ENCODE peak calls at places on chromosomes 5 and 9, in six cellular contexts. One of them, this sample, is unnamed.

GRCh38 chr9:93090091-93090655 is 5.8 kb upstream of the CARD19 start:
- DNase-seq in ELR: no peak
- DNase-seq in activated CD4-positive, alpha-beta T cell treated with anti-CD3 and anti-CD28 coated beads, Interleukin-2, amount 50 U/mL, for 1 hour: no peak
- DNase-seq in effector memory CD8-positive, alpha-beta T cell: no peak
- DNase-seq in fibroblast of gingiva: no peak
- DNase-seq in brain microvascular endothelial cell: no peak
- DNase-seq in this sample: no peak

GRCh38 chr9:87443461-87443860 is 54.2 kb upstream of the DAPK1 start:
- DNase-seq in ELR: no peak
- DNase-seq in activated CD4-positive, alpha-beta T cell treated with anti-CD3 and anti-CD28 coated beads, Interleukin-2, amount 50 U/mL, for 1 hour: no peak
- DNase-seq in effector memory CD8-positive, alpha-beta T cell: no peak
- DNase-seq in fibroblast of gingiva: no peak
- DNase-seq in brain microvascular endothelial cell: no peak
- DNase-seq in this sample: no peak

GRCh38 chr9:70998962-70999361 is 122.5 kb downstream of the TRPM3 start:
- DNase-seq in ELR: peak
- DNase-seq in activated CD4-positive, alpha-beta T cell treated with anti-CD3 and anti-CD28 coated beads, Interleukin-2, amount 50 U/mL, for 1 hour: no peak
- DNase-seq in effector memory CD8-positive, alpha-beta T cell: no peak
- DNase-seq in fibroblast of gingiva: no peak
- DNase-seq in brain microvascular endothelial cell: peak
- DNase-seq in this sample: no peak

GRCh38 chr5:56808211-56808610 is 7.1 kb upstream of the MAP3K1 start:
- DNase-seq in ELR: no peak
- DNase-seq in activated CD4-positive, alpha-beta T cell treated with anti-CD3 and anti-CD28 coated beads, Interleukin-2, amount 50 U/mL, for 1 hour: no peak
- DNase-seq in effector memory CD8-positive, alpha-beta T cell: no peak
- DNase-seq in fibroblast of gingiva: no peak
- DNase-seq in brain microvascular endothelial cell: no peak
- DNase-seq in this sample: no peak

GRCh38 chr5:177133119-177133844 is at the start of gene NSD1:
- DNase-seq in ELR: peak
- DNase-seq in activated CD4-positive, alpha-beta T cell treated with anti-CD3 and anti-CD28 coated beads, Interleukin-2, amount 50 U/mL, for 1 hour: peak
- DNase-seq in effector memory CD8-positive, alpha-beta T cell: peak
- DNase-seq in fibroblast of gingiva: peak
- DNase-seq in brain microvascular endothelial cell: peak
- DNase-seq in this sample: peak

GRCh38 chr9:98900244-98900643 is 43.5 kb upstream of the COL15A1 start:
- DNase-seq in ELR: no peak
- DNase-seq in activated CD4-positive, alpha-beta T cell treated with anti-CD3 and anti-CD28 coated beads, Interleukin-2, amount 50 U/mL, for 1 hour: no peak
- DNase-seq in effector memory CD8-positive, alpha-beta T cell: no peak
- DNase-seq in fibroblast of gingiva: no peak
- DNase-seq in brain microvascular endothelial cell: no peak
- DNase-seq in this sample: no peak

GRCh38 chr5:180136661-180137381 is 65.3 kb upstream of the RNF130 start:
- DNase-seq in ELR: no peak
- DNase-seq in activated CD4-positive, alpha-beta T cell treated with anti-CD3 and anti-CD28 coated beads, Interleukin-2, amount 50 U/mL, for 1 hour: no peak
- DNase-seq in effector memory CD8-positive, alpha-beta T cell: no peak
- DNase-seq in fibroblast of gingiva: no peak
- DNase-seq in brain microvascular endothelial cell: no peak
- DNase-seq in this sample: peak

GRCh38 chr5:68673451-68674180 is 420.2 kb upstream of the SLC30A5 start:
- DNase-seq in ELR: no peak
- DNase-seq in activated CD4-positive, alpha-beta T cell treated with anti-CD3 and anti-CD28 coated beads, Interleukin-2, amount 50 U/mL, for 1 hour: no peak
- DNase-seq in effector memory CD8-positive, alpha-beta T cell: no peak
- DNase-seq in fibroblast of gingiva: no peak
- DNase-seq in brain microvascular endothelial cell: no peak
- DNase-seq in this sample: no peak

GRCh38 chr9:89505795-89506385 is 8.0 kb upstream of the SEMA4D start:
- DNase-seq in ELR: no peak
- DNase-seq in activated CD4-positive, alpha-beta T cell treated with anti-CD3 and anti-CD28 coated beads, Interleukin-2, amount 50 U/mL, for 1 hour: no peak
- DNase-seq in effector memory CD8-positive, alpha-beta T cell: no peak
- DNase-seq in fibroblast of gingiva: no peak
- DNase-seq in brain microvascular endothelial cell: no peak
- DNase-seq in this sample: no peak

GRCh38 chr9:93992830-93993229 is 37.7 kb upstream of the BARX1 start:
- DNase-seq in ELR: no peak
- DNase-seq in activated CD4-positive, alpha-beta T cell treated with anti-CD3 and anti-CD28 coated beads, Interleukin-2, amount 50 U/mL, for 1 hour: no peak
- DNase-seq in effector memory CD8-positive, alpha-beta T cell: no peak
- DNase-seq in fibroblast of gingiva: no peak
- DNase-seq in brain microvascular endothelial cell: no peak
- DNase-seq in this sample: no peak

GRCh38 chr5:86716121-86716520 is 98.4 kb downstream of the COX7C start:
- DNase-seq in ELR: no peak
- DNase-seq in activated CD4-positive, alpha-beta T cell treated with anti-CD3 and anti-CD28 coated beads, Interleukin-2, amount 50 U/mL, for 1 hour: no peak
- DNase-seq in effector memory CD8-positive, alpha-beta T cell: no peak
- DNase-seq in fibroblast of gingiva: no peak
- DNase-seq in brain microvascular endothelial cell: no peak
- DNase-seq in this sample: no peak

GRCh38 chr5:135329913-135330797 is 68.9 kb downstream of the MACROH2A1 start:
- DNase-seq in ELR: no peak
- DNase-seq in activated CD4-positive, alpha-beta T cell treated with anti-CD3 and anti-CD28 coated beads, Interleukin-2, amount 50 U/mL, for 1 hour: no peak
- DNase-seq in effector memory CD8-positive, alpha-beta T cell: no peak
- DNase-seq in fibroblast of gingiva: no peak
- DNase-seq in brain microvascular endothelial cell: no peak
- DNase-seq in this sample: no peak

GRCh38 chr5:34628373-34628772 is 27.8 kb upstream of the RAI14 start:
- DNase-seq in ELR: no peak
- DNase-seq in activated CD4-positive, alpha-beta T cell treated with anti-CD3 and anti-CD28 coated beads, Interleukin-2, amount 50 U/mL, for 1 hour: no peak
- DNase-seq in effector memory CD8-positive, alpha-beta T cell: no peak
- DNase-seq in fibroblast of gingiva: no peak
- DNase-seq in brain microvascular endothelial cell: no peak
- DNase-seq in this sample: no peak

GRCh38 chr5:75567710-75568109 is 43.5 kb upstream of the ANKDD1B start:
- DNase-seq in ELR: peak
- DNase-seq in activated CD4-positive, alpha-beta T cell treated with anti-CD3 and anti-CD28 coated beads, Interleukin-2, amount 50 U/mL, for 1 hour: no peak
- DNase-seq in effector memory CD8-positive, alpha-beta T cell: no peak
- DNase-seq in fibroblast of gingiva: no peak
- DNase-seq in brain microvascular endothelial cell: peak
- DNase-seq in this sample: no peak

GRCh38 chr5:169628891-169629290 is 8.2 kb upstream of the DOCK2 start:
- DNase-seq in ELR: peak
- DNase-seq in activated CD4-positive, alpha-beta T cell treated with anti-CD3 and anti-CD28 coated beads, Interleukin-2, amount 50 U/mL, for 1 hour: no peak
- DNase-seq in effector memory CD8-positive, alpha-beta T cell: no peak
- DNase-seq in fibroblast of gingiva: peak
- DNase-seq in brain microvascular endothelial cell: peak
- DNase-seq in this sample: no peak

GRCh38 chr5:147845618-147846017 is 14.1 kb upstream of the SPINK1 start:
- DNase-seq in ELR: no peak
- DNase-seq in activated CD4-positive, alpha-beta T cell treated with anti-CD3 and anti-CD28 coated beads, Interleukin-2, amount 50 U/mL, for 1 hour: no peak
- DNase-seq in effector memory CD8-positive, alpha-beta T cell: no peak
- DNase-seq in fibroblast of gingiva: no peak
- DNase-seq in brain microvascular endothelial cell: no peak
- DNase-seq in this sample: no peak

GRCh38 chr9:101434990-101435389 is 584 bp downstream of the ALDOB start:
- DNase-seq in ELR: no peak
- DNase-seq in activated CD4-positive, alpha-beta T cell treated with anti-CD3 and anti-CD28 coated beads, Interleukin-2, amount 50 U/mL, for 1 hour: no peak
- DNase-seq in effector memory CD8-positive, alpha-beta T cell: no peak
- DNase-seq in fibroblast of gingiva: no peak
- DNase-seq in brain microvascular endothelial cell: no peak
- DNase-seq in this sample: no peak

GRCh38 chr9:35162605-35163315 is 951 bp downstream of the UNC13B start:
- DNase-seq in ELR: peak
- DNase-seq in activated CD4-positive, alpha-beta T cell treated with anti-CD3 and anti-CD28 coated beads, Interleukin-2, amount 50 U/mL, for 1 hour: no peak
- DNase-seq in effector memory CD8-positive, alpha-beta T cell: no peak
- DNase-seq in fibroblast of gingiva: peak
- DNase-seq in brain microvascular endothelial cell: no peak
- DNase-seq in this sample: no peak

GRCh38 chr9:133188006-133188842 is 20.8 kb downstream of the OBP2B start:
- DNase-seq in ELR: peak
- DNase-seq in activated CD4-positive, alpha-beta T cell treated with anti-CD3 and anti-CD28 coated beads, Interleukin-2, amount 50 U/mL, for 1 hour: no peak
- DNase-seq in effector memory CD8-positive, alpha-beta T cell: no peak
- DNase-seq in fibroblast of gingiva: no peak
- DNase-seq in brain microvascular endothelial cell: no peak
- DNase-seq in this sample: peak

GRCh38 chr5:5826911-5827310 is 404.4 kb downstream of the ICE1 start:
- DNase-seq in ELR: peak
- DNase-seq in activated CD4-positive, alpha-beta T cell treated with anti-CD3 and anti-CD28 coated beads, Interleukin-2, amount 50 U/mL, for 1 hour: no peak
- DNase-seq in effector memory CD8-positive, alpha-beta T cell: no peak
- DNase-seq in fibroblast of gingiva: no peak
- DNase-seq in brain microvascular endothelial cell: no peak
- DNase-seq in this sample: no peak

GRCh38 chr5:157670662-157671591 is at the start of gene C5orf52:
- DNase-seq in ELR: peak
- DNase-seq in activated CD4-positive, alpha-beta T cell treated with anti-CD3 and anti-CD28 coated beads, Interleukin-2, amount 50 U/mL, for 1 hour: peak
- DNase-seq in effector memory CD8-positive, alpha-beta T cell: no peak
- DNase-seq in fibroblast of gingiva: no peak
- DNase-seq in brain microvascular endothelial cell: peak
- DNase-seq in this sample: no peak

GRCh38 chr9:108151161-108151586 is 661.6 kb upstream of the KLF4 start:
- DNase-seq in ELR: peak
- DNase-seq in activated CD4-positive, alpha-beta T cell treated with anti-CD3 and anti-CD28 coated beads, Interleukin-2, amount 50 U/mL, for 1 hour: no peak
- DNase-seq in effector memory CD8-positive, alpha-beta T cell: no peak
- DNase-seq in fibroblast of gingiva: no peak
- DNase-seq in brain microvascular endothelial cell: peak
- DNase-seq in this sample: no peak

GRCh38 chr9:98429613-98430012 is 174.2 kb upstream of the TBC1D2 start:
- DNase-seq in ELR: no peak
- DNase-seq in activated CD4-positive, alpha-beta T cell treated with anti-CD3 and anti-CD28 coated beads, Interleukin-2, amount 50 U/mL, for 1 hour: no peak
- DNase-seq in effector memory CD8-positive, alpha-beta T cell: no peak
- DNase-seq in fibroblast of gingiva: peak
- DNase-seq in brain microvascular endothelial cell: no peak
- DNase-seq in this sample: no peak

GRCh38 chr5:99169309-99169708 is 240.5 kb upstream of the CHD1 start:
- DNase-seq in ELR: peak
- DNase-seq in activated CD4-positive, alpha-beta T cell treated with anti-CD3 and anti-CD28 coated beads, Interleukin-2, amount 50 U/mL, for 1 hour: no peak
- DNase-seq in effector memory CD8-positive, alpha-beta T cell: no peak
- DNase-seq in fibroblast of gingiva: no peak
- DNase-seq in brain microvascular endothelial cell: no peak
- DNase-seq in this sample: no peak

GRCh38 chr5:32507738-32508434 is 63.3 kb upstream of the ZFR start:
- DNase-seq in ELR: peak
- DNase-seq in activated CD4-positive, alpha-beta T cell treated with anti-CD3 and anti-CD28 coated beads, Interleukin-2, amount 50 U/mL, for 1 hour: no peak
- DNase-seq in effector memory CD8-positive, alpha-beta T cell: no peak
- DNase-seq in fibroblast of gingiva: no peak
- DNase-seq in brain microvascular endothelial cell: peak
- DNase-seq in this sample: no peak

GRCh38 chr5:111792659-111793058 is 35.7 kb upstream of the NREP start:
- DNase-seq in ELR: peak
- DNase-seq in activated CD4-positive, alpha-beta T cell treated with anti-CD3 and anti-CD28 coated beads, Interleukin-2, amount 50 U/mL, for 1 hour: no peak
- DNase-seq in effector memory CD8-positive, alpha-beta T cell: no peak
- DNase-seq in fibroblast of gingiva: peak
- DNase-seq in brain microvascular endothelial cell: no peak
- DNase-seq in this sample: no peak

GRCh38 chr9:89179920-89180667 is 1.5 kb upstream of the SHC3 start:
- DNase-seq in ELR: peak
- DNase-seq in activated CD4-positive, alpha-beta T cell treated with anti-CD3 and anti-CD28 coated beads, Interleukin-2, amount 50 U/mL, for 1 hour: no peak
- DNase-seq in effector memory CD8-positive, alpha-beta T cell: no peak
- DNase-seq in fibroblast of gingiva: peak
- DNase-seq in brain microvascular endothelial cell: peak
- DNase-seq in this sample: peak

GRCh38 chr9:85960688-85961093 is 19.7 kb downstream of the NAA35 start:
- DNase-seq in ELR: no peak
- DNase-seq in activated CD4-positive, alpha-beta T cell treated with anti-CD3 and anti-CD28 coated beads, Interleukin-2, amount 50 U/mL, for 1 hour: no peak
- DNase-seq in effector memory CD8-positive, alpha-beta T cell: no peak
- DNase-seq in fibroblast of gingiva: no peak
- DNase-seq in brain microvascular endothelial cell: no peak
- DNase-seq in this sample: no peak

GRCh38 chr5:72244862-72245371 is 75.1 kb downstream of the MRPS27 start:
- DNase-seq in ELR: peak
- DNase-seq in activated CD4-positive, alpha-beta T cell treated with anti-CD3 and anti-CD28 coated beads, Interleukin-2, amount 50 U/mL, for 1 hour: no peak
- DNase-seq in effector memory CD8-positive, alpha-beta T cell: no peak
- DNase-seq in fibroblast of gingiva: peak
- DNase-seq in brain microvascular endothelial cell: peak
- DNase-seq in this sample: peak

GRCh38 chr9:128920381-128921058 is at the start of gene PHYHD1:
- DNase-seq in ELR: peak
- DNase-seq in activated CD4-positive, alpha-beta T cell treated with anti-CD3 and anti-CD28 coated beads, Interleukin-2, amount 50 U/mL, for 1 hour: no peak
- DNase-seq in effector memory CD8-positive, alpha-beta T cell: no peak
- DNase-seq in fibroblast of gingiva: peak
- DNase-seq in brain microvascular endothelial cell: no peak
- DNase-seq in this sample: no peak

GRCh38 chr5:15897609-15898008 is 282.0 kb downstream of the MARCHF11 start:
- DNase-seq in ELR: no peak
- DNase-seq in activated CD4-positive, alpha-beta T cell treated with anti-CD3 and anti-CD28 coated beads, Interleukin-2, amount 50 U/mL, for 1 hour: no peak
- DNase-seq in effector memory CD8-positive, alpha-beta T cell: no peak
- DNase-seq in fibroblast of gingiva: peak
- DNase-seq in brain microvascular endothelial cell: no peak
- DNase-seq in this sample: no peak

GRCh38 chr9:107480386-107480789 is 9.2 kb downstream of the KLF4 start:
- DNase-seq in ELR: peak
- DNase-seq in activated CD4-positive, alpha-beta T cell treated with anti-CD3 and anti-CD28 coated beads, Interleukin-2, amount 50 U/mL, for 1 hour: no peak
- DNase-seq in effector memory CD8-positive, alpha-beta T cell: no peak
- DNase-seq in fibroblast of gingiva: peak
- DNase-seq in brain microvascular endothelial cell: no peak
- DNase-seq in this sample: no peak

GRCh38 chr5:33997331-33997983 is 10.4 kb downstream of the AMACR start:
- DNase-seq in ELR: peak
- DNase-seq in activated CD4-positive, alpha-beta T cell treated with anti-CD3 and anti-CD28 coated beads, Interleukin-2, amount 50 U/mL, for 1 hour: peak
- DNase-seq in effector memory CD8-positive, alpha-beta T cell: peak
- DNase-seq in fibroblast of gingiva: peak
- DNase-seq in brain microvascular endothelial cell: peak
- DNase-seq in this sample: peak

GRCh38 chr5:83777856-83778255 is 57.2 kb upstream of the HAPLN1 start:
- DNase-seq in ELR: no peak
- DNase-seq in activated CD4-positive, alpha-beta T cell treated with anti-CD3 and anti-CD28 coated beads, Interleukin-2, amount 50 U/mL, for 1 hour: no peak
- DNase-seq in effector memory CD8-positive, alpha-beta T cell: no peak
- DNase-seq in fibroblast of gingiva: no peak
- DNase-seq in brain microvascular endothelial cell: peak
- DNase-seq in this sample: no peak

GRCh38 chr9:105023788-105024187 is 95.8 kb upstream of the ABCA1 start:
- DNase-seq in ELR: no peak
- DNase-seq in activated CD4-positive, alpha-beta T cell treated with anti-CD3 and anti-CD28 coated beads, Interleukin-2, amount 50 U/mL, for 1 hour: no peak
- DNase-seq in effector memory CD8-positive, alpha-beta T cell: no peak
- DNase-seq in fibroblast of gingiva: no peak
- DNase-seq in brain microvascular endothelial cell: no peak
- DNase-seq in this sample: no peak

GRCh38 chr9:131349881-131350563 is 43.9 kb upstream of the PRRC2B start:
- DNase-seq in ELR: peak
- DNase-seq in activated CD4-positive, alpha-beta T cell treated with anti-CD3 and anti-CD28 coated beads, Interleukin-2, amount 50 U/mL, for 1 hour: peak
- DNase-seq in effector memory CD8-positive, alpha-beta T cell: peak
- DNase-seq in fibroblast of gingiva: peak
- DNase-seq in brain microvascular endothelial cell: peak
- DNase-seq in this sample: peak

GRCh38 chr9:20697021-20697719 is 13.1 kb downstream of the FOCAD start:
- DNase-seq in ELR: no peak
- DNase-seq in activated CD4-positive, alpha-beta T cell treated with anti-CD3 and anti-CD28 coated beads, Interleukin-2, amount 50 U/mL, for 1 hour: no peak
- DNase-seq in effector memory CD8-positive, alpha-beta T cell: no peak
- DNase-seq in fibroblast of gingiva: no peak
- DNase-seq in brain microvascular endothelial cell: no peak
- DNase-seq in this sample: no peak